ENCODE peak calls at places on chromosomes 7 and 10, in four cellular contexts. C is activated naive CD8-positive, alpha-beta T cell treated with anti-CD3 and anti-CD28 coated beads, Interleukin-2, amount 10 ng/mL, durations not matched to agents 7 days and 5 days; H is B cell; E is SW 1271. B is an unnamed sample.

GRCh38 chr7:135707570-135707966 is 20.4 kb downstream of the SLC13A4 start:
- DNase-seq in C (no peak), H (no peak), E (no peak), B (no peak)

GRCh38 chr10:78736926-78737618 is 331.7 kb upstream of the ZMIZ1 start:
- DNase-seq in C (no peak), H (no peak), E (no peak), B (no peak)

GRCh38 chr7:83629117-83629880 is 19.6 kb downstream of the SEMA3E start:
- DNase-seq in C (no peak), H (no peak), E (no peak), B (no peak)

GRCh38 chr10:79223001-79223345 is 124.3 kb upstream of the PPIF start:
- DNase-seq in C (no peak), H (no peak), E (no peak), B (no peak)

GRCh38 chr7:106865130-106866115 is at the start of gene PIK3CG:
- DNase-seq in C (no peak), H (peak), E (no peak), B (no peak)

GRCh38 chr10:63414481-63415260 is 51.1 kb downstream of the JMJD1C start:
- DNase-seq in C (no peak), H (no peak), E (no peak), B (no peak)

GRCh38 chr7:103972779-103973434 is 16.6 kb downstream of the RELN start:
- DNase-seq in C (no peak), H (no peak), E (no peak), B (no peak)

GRCh38 chr7:77349141-77349540 is 67.0 kb downstream of the GSAP start:
- DNase-seq in C (no peak), H (no peak), E (no peak), B (no peak)

GRCh38 chr7:105257338-105257737 is 131.4 kb downstream of the SRPK2 start:
- DNase-seq in C (no peak), H (no peak), E (no peak), B (no peak)

GRCh38 chr7:44307301-44307900 is 18.0 kb downstream of the CAMK2B start:
- DNase-seq in C (no peak), H (no peak), E (peak), B (peak)

GRCh38 chr10:93026072-93026471 is 34.5 kb upstream of the CYP26C1 start:
- DNase-seq in C (no peak), H (no peak), E (no peak), B (no peak)

GRCh38 chr10:86261933-86262665 is 104.5 kb downstream of the GRID1 start:
- DNase-seq in C (no peak), H (no peak), E (no peak), B (no peak)

GRCh38 chr10:100636848-100637553 is 101.3 kb downstream of the HIF1AN start:
- DNase-seq in C (no peak), H (no peak), E (no peak), B (no peak)

GRCh38 chr10:6128591-6129383 is 40.0 kb downstream of the RBM17 start:
- DNase-seq in C (no peak), H (no peak), E (no peak), B (no peak)

GRCh38 chr10:49679480-49679893 is at the start of gene C10orf53:
- DNase-seq in C (peak), H (no peak), E (no peak), B (no peak)

GRCh38 chr7:11297764-11298163 is 324.1 kb downstream of the PHF14 start:
- DNase-seq in C (no peak), H (no peak), E (no peak), B (no peak)

GRCh38 chr10:98351831-98352402 is 63.1 kb downstream of the PYROXD2 start:
- DNase-seq in C (no peak), H (no peak), E (no peak), B (no peak)

GRCh38 chr7:5284304-5285281 is 1.9 kb downstream of the SLC29A4 start:
- DNase-seq in C (no peak), H (no peak), E (peak), B (no peak)

GRCh38 chr10:76717141-76717540 is 920.5 kb downstream of the KCNMA1 start:
- DNase-seq in C (no peak), H (no peak), E (no peak), B (no peak)

GRCh38 chr7:8119228-8119627 is 142.7 kb downstream of the ICA1 start:
- DNase-seq in C (no peak), H (no peak), E (no peak), B (no peak)